ENCODE peak calls at places on chromosomes 2 and 18, in ten cellular contexts. Y is Peyer's patch, E is uterus, F is K562, M is IMR-90, T is endothelial cell of umbilical vein, P is adrenal gland, C is sigmoid colon, G is lower leg skin, X is A549. I is an unnamed sample.

GRCh38 chr18:63405986-63406385 is 16.3 kb downstream of the VPS4B start:
- DNase-seq in M (no peak), E (no peak), F (no peak), Y (no peak), P (peak; percentile 65), C (peak; percentile 79), X (no peak), G (no peak), T (no peak), I (no peak)

GRCh38 chr2:239873656-239874635 is 151.2 kb downstream of the NDUFA10 start:
- DNase-seq in F (no peak), T (no peak), X (no peak), Y (no peak), P (no peak), E (no peak), C (no peak), M (no peak), G (peak; percentile 59), I (peak; percentile 58)

GRCh38 chr2:57343391-57344006 is 703.1 kb upstream of the VRK2 start:
- DNase-seq in Y (no peak), E (no peak), P (no peak), T (no peak), M (no peak), X (no peak), C (no peak), G (no peak), F (no peak), I (no peak)

GRCh38 chr2:176129013-176129796 is at the start of gene HOXD8:
- DNase-seq in E (peak; percentile 91), F (peak; percentile 32), C (peak; percentile 89), X (peak; percentile 85), G (peak; percentile 95), P (peak; percentile 67), T (peak; percentile 81), Y (peak; percentile 70), M (peak; percentile 9), I (peak; percentile 77)

GRCh38 chr2:181163139-181163538 is 182.7 kb downstream of the UBE2E3 start:
- DNase-seq in X (no peak), Y (no peak), E (no peak), G (no peak), F (no peak), M (no peak), C (no peak), T (no peak), P (no peak), I (no peak)

GRCh38 chr2:72630767-72631166 is 195.1 kb downstream of the EXOC6B start:
- DNase-seq in X (peak; percentile 71), E (no peak), F (no peak), T (peak; percentile 38), G (no peak), C (no peak), Y (no peak), M (peak; percentile 49), P (no peak), I (no peak)

GRCh38 chr18:49020621-49021021 is 69.9 kb upstream of the SMAD7 start:
- DNase-seq in C (no peak), Y (peak; percentile 49), T (no peak), X (no peak), M (peak; percentile 17), F (no peak), G (peak; percentile 86), P (no peak), E (peak; percentile 6), I (no peak)

GRCh38 chr2:130768191-130768855 is 13.0 kb downstream of the AMER3 start:
- DNase-seq in F (peak; percentile 48), E (no peak), P (no peak), G (no peak), C (no peak), M (no peak), Y (no peak), T (no peak), X (no peak), I (no peak)

DNA sequence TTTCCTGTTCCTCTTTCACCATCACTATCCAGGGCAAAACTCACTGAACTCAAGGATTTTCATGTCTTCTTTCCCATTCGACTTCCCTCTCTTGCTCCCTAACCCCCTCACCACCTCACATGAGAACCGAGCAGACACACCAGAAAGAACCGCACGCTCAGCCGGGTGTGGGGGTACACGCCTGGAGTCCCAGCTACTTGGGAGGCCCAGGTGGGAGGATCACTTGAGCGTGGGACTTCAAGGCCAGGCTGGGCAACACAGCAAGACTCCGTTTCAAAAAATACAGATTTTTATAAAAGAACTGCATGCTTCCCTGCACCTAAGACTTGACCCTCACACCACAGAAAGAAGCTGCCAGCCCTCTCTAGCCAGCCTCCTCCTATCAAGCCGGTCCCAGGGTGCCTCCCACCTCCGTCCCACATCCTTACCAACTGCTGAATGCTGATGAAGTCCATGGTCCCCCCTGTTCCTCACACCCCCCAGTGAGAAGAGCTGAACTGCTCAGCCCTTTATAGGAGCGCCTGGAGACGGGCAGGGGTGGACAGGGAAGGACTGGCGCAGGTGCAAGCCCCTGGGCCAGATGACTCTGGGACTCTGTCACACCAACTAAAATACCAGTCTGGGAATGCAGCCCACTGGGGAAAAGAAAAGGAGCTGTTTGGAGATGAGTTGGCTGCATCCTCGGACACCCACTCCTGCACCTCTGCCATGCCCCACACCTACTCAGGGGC is at the start of gene ANKRD23:
- DNase-seq in M (no peak), E (no peak), C (no peak), F (no peak), T (no peak), P (no peak), Y (no peak), X (no peak), G (no peak), I (no peak)
- TF ChIP-seq POLR2A in M (no peak), E (no peak), C (no peak), F (no peak), T (no peak), P (no peak), Y (no peak), X (no peak), G (no peak), I (no peak)

GRCh38 chr2:232982926-232983668 is 30.0 kb downstream of the NGEF start:
- DNase-seq in P (no peak), F (peak; percentile 28), C (no peak), M (no peak), E (no peak), X (no peak), Y (peak; percentile 34), G (peak; percentile 76), T (no peak), I (no peak)

GRCh38 chr2:232981356-232981755 is 31.7 kb downstream of the NGEF start:
- DNase-seq in T (no peak), C (no peak), E (no peak), M (no peak), X (no peak), F (no peak), Y (no peak), G (peak; percentile 75), P (no peak), I (no peak)

GRCh38 chr2:232981767-232982360 is 31.2 kb downstream of the NGEF start:
- DNase-seq in T (no peak), E (no peak), F (no peak), C (no peak), P (no peak), G (peak; percentile 54), M (no peak), X (no peak), Y (peak; percentile 52), I (no peak)

GRCh38 chr2:232979871-232980461 is 33.1 kb downstream of the NGEF start:
- DNase-seq in F (no peak), Y (peak; percentile 70), P (peak; percentile 85), T (no peak), G (peak; percentile 73), C (no peak), M (peak; percentile 77), X (peak; percentile 88), E (no peak), I (no peak)

DNA sequence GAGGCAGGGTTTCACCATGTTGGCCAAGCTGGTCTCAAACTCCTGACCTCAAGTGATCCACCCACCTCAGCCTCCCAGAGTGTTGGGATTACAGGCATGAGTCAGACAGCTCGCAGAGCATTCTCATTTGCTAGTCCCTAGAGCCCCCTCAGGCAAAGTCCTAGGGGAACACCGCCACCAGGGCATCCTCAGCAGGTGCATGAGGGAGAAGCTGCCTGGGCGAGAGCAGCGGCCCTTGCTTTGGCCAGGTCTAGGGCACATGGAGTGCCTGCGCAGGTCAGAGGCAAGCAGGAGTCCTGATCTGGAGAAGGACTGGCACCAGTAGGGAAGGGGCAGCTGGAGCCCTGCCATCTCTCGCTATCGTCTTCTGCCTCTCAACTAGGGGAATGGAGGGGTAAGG is 32.4 kb downstream of the NGEF start:
- DNase-seq in T (no peak), C (no peak), E (no peak), P (no peak), X (peak; percentile 17), G (peak; percentile 77), M (peak; percentile 19), Y (peak; percentile 46), F (no peak), I (no peak)
- H3K4me3 ChIP-seq in T (no peak overlapping the region), C (no peak overlapping the region), E (no peak overlapping the region), P (no peak overlapping the region), X (no peak overlapping the region), G (no peak overlapping the region), M (no peak overlapping the region), Y (no peak overlapping the region), F (no peak overlapping the region), I (no peak overlapping the region)

GRCh38 chr18:3449702-3450357 is at the start of gene TGIF1:
- DNase-seq in C (peak; percentile 94), F (peak; percentile 87), G (peak; percentile 98), E (peak; percentile 85), Y (peak; percentile 88), M (peak; percentile 77), X (peak; percentile 84), P (peak; percentile 87), T (peak; percentile 76), I (no peak)
- TF ChIP-seq POLR2A in C (peak; percentile 86), F (no peak), G (peak; percentile 45), E (peak; percentile 79), Y (peak; percentile 85), M (peak; percentile 92), X (peak; percentile 66), P (peak; percentile 85), T (peak; percentile 65), I (peak; percentile 7)

GRCh38 chr2:197784956-197785941 is at the start of gene BOLL:
- DNase-seq in E (no peak), M (no peak), F (no peak), P (no peak), X (no peak), T (no peak), C (no peak), G (no peak), Y (no peak), I (no peak)

GRCh38 chr2:197782121-197782520 is 3.0 kb downstream of the BOLL start:
- DNase-seq in M (no peak), T (no peak), Y (no peak), F (no peak), C (no peak), G (no peak), E (no peak), P (no peak), X (no peak), I (no peak)

DNA sequence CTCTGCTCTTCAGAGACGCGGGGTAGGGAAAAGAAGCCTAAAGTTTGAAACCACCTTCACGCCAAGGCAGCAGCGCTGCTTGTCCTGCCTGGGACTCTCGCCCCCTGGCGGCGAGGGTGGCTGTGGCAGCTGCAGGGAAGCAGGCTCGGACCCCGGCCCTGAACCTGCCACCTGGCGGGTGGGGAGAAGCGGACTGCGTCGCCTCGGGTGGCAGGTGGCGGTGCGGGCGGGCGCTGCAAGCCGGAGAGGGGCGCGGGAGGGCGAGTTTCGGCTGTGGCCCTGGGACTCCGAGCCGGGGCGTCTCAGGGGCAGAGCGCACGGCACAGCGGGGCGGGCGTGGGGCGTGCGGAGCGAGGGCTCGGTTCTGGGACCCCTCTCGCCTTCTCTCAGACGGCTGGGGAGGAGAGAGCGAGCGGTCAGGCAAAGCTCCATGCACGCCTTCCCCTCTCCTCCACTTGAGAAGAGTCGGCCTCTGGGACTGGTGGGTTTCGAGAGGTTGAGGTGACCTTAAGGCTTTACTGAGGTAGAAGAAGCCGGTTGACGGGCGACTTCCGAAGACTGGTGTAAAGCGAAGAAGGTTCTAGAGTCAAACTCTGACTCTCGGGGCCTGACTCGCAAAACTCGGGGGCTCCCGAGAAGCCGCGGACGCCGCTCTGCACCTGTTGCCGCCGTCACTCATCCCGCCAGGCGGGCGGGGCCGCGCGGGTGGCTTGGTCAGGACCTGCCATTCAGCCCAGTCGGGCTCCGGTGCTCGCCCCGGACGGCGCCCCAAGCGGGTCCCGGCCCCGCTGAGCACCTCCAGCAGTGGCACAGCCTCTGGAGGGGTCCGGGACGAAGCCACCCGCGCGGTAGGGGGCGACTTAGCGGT is 1.1 kb upstream of the BOLL start:
- DNase-seq in X (peak; percentile 70), Y (peak; percentile 54), M (no peak), G (no peak), P (no peak), C (no peak), T (no peak), F (no peak), E (no peak), I (peak; percentile 61)
- H3K4me3 ChIP-seq in X (peak overlapping the region; percentile 49), Y (peak overlapping the region; percentile 49), M (no peak overlapping the region), G (no peak overlapping the region), P (no peak overlapping the region), C (peak overlapping the region; percentile 29), T (peak overlapping the region; percentile 3), F (no peak overlapping the region), E (peak overlapping the region; percentile 11), I (peak overlapping the region; percentile 41)

I was measured in suprapubic skin.